ENCODE peak calls at places on chromosomes 6 and 20, in four cellular contexts. Q is WTC11, D is glutamatergic neuron, O is endothelial cell. M is an unnamed sample.

GRCh38 chr6:6003334-6004146 is 3.2 kb downstream of the NRN1 start:
- DNase-seq in Q (peak; percentile 66), D (peak; percentile 58), O (peak; percentile 53), M (peak; percentile 62)

GRCh38 chr6:22756365-22756764 is 187.0 kb downstream of the HDGFL1 start:
- DNase-seq in Q (no peak), D (no peak), O (no peak), M (no peak)

GRCh38 chr6:110180228-110181008 is at the start of gene CDC40:
- DNase-seq in Q (peak; percentile 48), D (peak; percentile 50), O (peak; percentile 43), M (peak; percentile 67)

GRCh38 chr20:16069416-16070010 is 503.7 kb downstream of the KIF16B start:
- DNase-seq in Q (no peak), D (no peak), O (no peak), M (no peak)

GRCh38 chr20:24580855-24581254 is 111.4 kb downstream of the SYNDIG1 start:
- DNase-seq in Q (no peak), D (no peak), O (no peak), M (no peak)

GRCh38 chr20:9460518-9460917 is 53.9 kb upstream of the LAMP5 start:
- DNase-seq in Q (no peak), D (no peak), O (no peak), M (no peak)

GRCh38 chr20:53088786-53089185 is 116.6 kb downstream of the TSHZ2 start:
- DNase-seq in Q (no peak), D (no peak), O (no peak), M (no peak)

GRCh38 chr20:25739615-25740320 is 43.1 kb upstream of the ZNF337 start:
- DNase-seq in Q (no peak), D (no peak), O (no peak), M (no peak)

GRCh38 chr6:135159531-135159930 is 21.6 kb upstream of the MYB start:
- DNase-seq in Q (no peak), D (no peak), O (no peak), M (no peak)

GRCh38 chr6:85473748-85474147 is 23.9 kb downstream of the NT5E start:
- DNase-seq in Q (no peak), D (no peak), O (no peak), M (no peak)

GRCh38 chr6:44431118-44431725 is 43.7 kb downstream of the CDC5L start:
- DNase-seq in Q (peak; percentile 27), D (peak; percentile 39), O (peak; percentile 52), M (peak; percentile 47)

GRCh38 chr20:33667245-33668086 is 723 bp downstream of the ACTL10 start:
- DNase-seq in Q (no peak), D (no peak), O (no peak), M (peak; percentile 31)

GRCh38 chr6:82084324-82084920 is 163.1 kb downstream of the IBTK start:
- DNase-seq in Q (no peak), D (no peak), O (no peak), M (no peak)

GRCh38 chr20:58306421-58307261 is 2.9 kb upstream of the RAB22A start:
- DNase-seq in Q (no peak), D (no peak), O (no peak), M (no peak)

GRCh38 chr20:52200870-52201269 is 9.3 kb upstream of the ZFP64 start:
- DNase-seq in Q (no peak), D (no peak), O (no peak), M (no peak)

GRCh38 chr6:9204171-9204570 is 768.8 kb upstream of the SLC35B3 start:
- DNase-seq in Q (no peak), D (no peak), O (no peak), M (no peak)

GRCh38 chr6:6201200-6201599 is 119.3 kb downstream of the F13A1 start:
- DNase-seq in Q (no peak), D (no peak), O (no peak), M (no peak)

GRCh38 chr20:52313335-52313963 is 121.9 kb upstream of the ZFP64 start:
- DNase-seq in Q (peak; percentile 32), D (peak; percentile 14), O (peak; percentile 9), M (peak; percentile 24)

GRCh38 chr20:45934046-45934586 is 367 bp upstream of the PCIF1 start:
- DNase-seq in Q (peak; percentile 63), D (peak; percentile 90), O (no peak), M (peak; percentile 74)

GRCh38 chr20:45935416-45936046 is 1.0 kb downstream of the PCIF1 start:
- DNase-seq in Q (no peak), D (no peak), O (no peak), M (no peak)

GRCh38 chr20:45933231-45934045 is 1.0 kb upstream of the PCIF1 start:
- DNase-seq in Q (peak; percentile 86), D (peak; percentile 79), O (peak; percentile 70), M (peak; percentile 64)

GRCh38 chr20:45937765-45938164 is 3.3 kb downstream of the PCIF1 start:
- DNase-seq in Q (no peak), D (no peak), O (no peak), M (no peak)

DNA sequence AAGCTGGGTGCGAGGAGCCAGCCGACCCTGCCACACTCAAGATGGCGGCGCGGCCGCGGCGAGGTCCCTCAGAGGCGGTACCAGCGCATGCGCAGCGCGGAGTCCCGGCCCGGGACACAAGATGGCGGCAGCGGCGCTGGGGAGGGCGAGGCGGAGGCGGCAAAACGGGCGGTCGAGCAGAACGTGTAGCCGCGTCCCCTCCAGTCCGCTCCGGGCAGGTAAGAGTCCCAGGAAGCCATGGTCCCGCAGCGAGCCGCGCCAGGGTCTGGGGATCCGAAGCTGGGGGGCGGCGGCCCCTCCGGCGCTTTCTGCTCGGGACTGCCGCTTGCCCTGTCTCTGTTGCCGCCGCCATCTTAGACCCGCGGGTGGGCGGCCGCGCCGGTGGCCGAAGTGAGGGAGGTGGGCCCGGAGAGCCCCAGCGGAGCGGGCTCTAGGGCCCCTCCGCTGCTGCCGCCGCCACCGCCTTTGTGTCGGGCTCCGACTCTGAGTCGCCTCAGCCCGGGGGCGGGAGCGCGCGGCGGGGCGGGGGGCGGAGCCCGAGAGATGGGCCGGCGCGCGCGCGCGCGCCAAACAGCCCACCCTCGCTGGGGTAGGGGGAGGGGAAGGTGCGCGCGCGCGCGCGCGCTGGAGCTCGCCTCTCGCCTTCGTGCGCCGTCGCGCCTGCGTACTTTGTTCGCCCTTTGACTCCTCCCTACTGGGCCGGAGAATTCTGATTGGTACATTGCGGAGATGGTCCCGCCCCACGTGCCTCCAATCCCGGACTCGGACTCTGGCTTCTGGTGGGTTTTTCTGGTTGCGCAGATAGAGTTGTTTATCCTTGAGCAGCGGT is at the start of gene PCIF1:
- DNase-seq in Q (peak; percentile 98), D (peak; percentile 99), O (peak; percentile 99), M (peak; percentile 99)
- TF ChIP-seq CTCF in Q (no peak), D (no peak), O (no peak), M (no peak)

DNA sequence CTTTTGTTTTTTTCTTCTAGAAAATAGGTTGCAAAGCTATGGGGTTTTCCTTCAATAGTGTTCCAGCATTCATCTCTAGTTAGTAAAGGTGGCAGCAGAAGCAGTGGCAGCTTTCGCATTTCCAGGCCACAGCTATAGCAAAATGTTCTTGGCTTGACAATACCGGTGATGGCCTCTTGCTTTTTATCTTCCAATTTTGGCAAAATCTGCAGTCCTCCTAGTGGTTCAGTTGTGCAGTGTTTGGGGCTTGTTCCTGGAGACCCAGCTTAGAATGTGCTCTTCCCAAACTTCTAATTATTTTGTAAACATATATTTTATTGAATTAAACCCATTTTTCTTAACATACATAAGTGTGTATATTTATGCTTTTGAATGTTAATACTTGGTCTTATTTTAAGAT is 370.6 kb upstream of the MAN1A1 start:
- DNase-seq in Q (no peak), D (no peak), O (no peak), M (no peak)
- TF ChIP-seq CTCF in Q (no peak), D (peak; percentile 48), O (peak; percentile 56), M (no peak)

GRCh38 chr6:17705778-17706579 is 746 bp downstream of the NUP153 start:
- DNase-seq in Q (peak; percentile 62), D (peak; percentile 68), O (peak; percentile 60), M (peak; percentile 68)
- TF ChIP-seq CTCF in Q (no peak), D (no peak), O (no peak), M (no peak)

DNA sequence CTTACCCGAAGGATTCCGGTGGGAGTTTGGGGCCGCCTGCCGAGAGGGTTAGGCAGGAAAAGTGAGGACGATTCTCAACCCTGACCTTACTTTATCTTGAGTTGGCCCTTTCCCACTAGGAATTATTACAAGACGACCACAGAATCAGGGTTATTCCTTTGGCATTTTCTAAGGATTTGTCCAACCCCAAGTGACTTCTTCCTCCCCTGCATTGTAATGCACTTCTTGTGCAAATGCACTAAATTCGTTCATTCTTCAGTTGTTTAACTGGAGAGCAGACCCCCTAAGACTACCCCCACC is 411 bp upstream of the TMEM217 start:
- DNase-seq in Q (no peak), D (no peak), O (no peak), M (no peak)
- TF ChIP-seq CTCF in Q (no peak), D (no peak), O (no peak), M (no peak)

GRCh38 chr20:381581-382290 is 1.2 kb downstream of the TRIB3 start:
- DNase-seq in Q (peak; percentile 50), D (peak; percentile 77), O (peak; percentile 50), M (peak; percentile 61)
- TF ChIP-seq CTCF in Q (no peak), D (no peak), O (no peak), M (no peak)

GRCh38 chr20:62496525-62497218 is 20.9 kb upstream of the GATA5 start:
- DNase-seq in Q (peak; percentile 81), D (peak; percentile 77), O (peak; percentile 63), M (peak; percentile 80)
- TF ChIP-seq CTCF in Q (peak; percentile 82), D (peak; percentile 85), O (peak; percentile 83), M (peak; percentile 78)

GRCh38 chr6:125884656-125885055 is 71.9 kb upstream of the HINT3 start:
- DNase-seq in Q (no peak), D (no peak), O (no peak), M (no peak)

GRCh38 chr6:125886914-125887313 is 69.7 kb upstream of the HINT3 start:
- DNase-seq in Q (no peak), D (no peak), O (no peak), M (no peak)

GRCh38 chr6:125887372-125887771 is 69.2 kb upstream of the HINT3 start:
- DNase-seq in Q (no peak), D (no peak), O (no peak), M (no peak)

GRCh38 chr6:125888989-125889656 is 67.4 kb upstream of the HINT3 start:
- DNase-seq in Q (peak; percentile 24), D (no peak), O (peak; percentile 31), M (no peak)
- TF ChIP-seq CTCF in Q (peak; percentile 42), D (peak; percentile 52), O (peak; percentile 76), M (peak; percentile 35)

DNA sequence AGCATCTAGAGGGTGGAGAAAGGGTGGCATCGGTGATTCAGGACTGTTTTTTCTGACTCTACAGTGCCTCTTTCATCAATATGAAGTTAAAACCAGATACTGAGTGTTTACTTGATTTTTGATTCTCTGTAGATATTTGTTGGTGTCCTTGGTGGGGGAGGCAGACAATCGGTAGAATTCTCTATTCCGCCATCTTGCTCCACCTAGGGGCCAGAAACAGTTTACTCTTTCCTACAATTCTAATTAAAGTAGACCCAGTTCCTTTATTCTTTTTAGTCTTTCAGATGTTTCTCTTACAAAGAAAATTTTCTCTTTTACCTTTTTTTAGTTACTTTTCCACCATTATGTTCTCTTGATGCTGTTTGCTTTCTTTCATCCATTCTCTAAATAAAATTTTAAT is 162.1 kb upstream of the RAB32 start:
- DNase-seq in Q (no peak), D (no peak), O (no peak), M (no peak)
- TF ChIP-seq CTCF in Q (no peak), D (peak; percentile 14), O (peak; percentile 40), M (peak; percentile 25)

M was measured in nephron progenitor cell.